ENCODE peak calls at places on chromosome 15, in nine cellular contexts. O is mammary epithelial cell, B is adipocyte, Z is psoas muscle, V is neuronal stem cell, I is SJSA1, N is adrenal gland, J is fibroblast of lung, T is GM06990. H is an unnamed sample.

GRCh38 chr15:74891469-74891868 is 1.6 kb downstream of the MPI start:
- DNase-seq in O (no peak), B (no peak), Z (no peak), V (no peak), I (no peak), N (peak; percentile 69), J (no peak), T (no peak), H (no peak)

GRCh38 chr15:42094512-42094963 is at the start of gene PLA2G4D:
- DNase-seq in O (peak; percentile 35), B (no peak), Z (no peak), V (no peak), I (no peak), N (no peak), J (no peak), T (no peak), H (no peak)

GRCh38 chr15:42457445-42458442 is 33.2 kb downstream of the ZNF106 start:
- DNase-seq in O (peak; percentile 48), B (peak; percentile 96), Z (peak; percentile 79), V (peak; percentile 80), I (peak; percentile 79), N (peak; percentile 79), J (peak; percentile 93), T (peak; percentile 34), H (no peak)

GRCh38 chr15:40510201-40510600 is 39.4 kb downstream of the CHST14 start:
- DNase-seq in O (no peak), B (no peak), Z (no peak), V (no peak), I (no peak), N (no peak), J (no peak), T (no peak), H (no peak)

GRCh38 chr15:85443593-85444328 is 63.4 kb downstream of the AKAP13 start:
- DNase-seq in O (peak; percentile 88), B (peak; percentile 39), Z (no peak), V (peak; percentile 42), I (no peak), N (no peak), J (peak; percentile 27), T (no peak), H (no peak)

GRCh38 chr15:32119694-32120330 is 89.5 kb downstream of the CHRNA7 start:
- DNase-seq in O (no peak), B (no peak), Z (no peak), V (no peak), I (no peak), N (no peak), J (no peak), T (no peak), H (peak; percentile 76)

GRCh38 chr15:83449250-83449671 is 2.1 kb downstream of the SH3GL3 start:
- DNase-seq in O (no peak), B (no peak), Z (no peak), V (no peak), I (no peak), N (no peak), J (no peak), T (no peak), H (no peak)

GRCh38 chr15:57496946-57497944 is 94.5 kb upstream of the MYZAP start:
- DNase-seq in O (no peak), B (no peak), Z (no peak), V (no peak), I (no peak), N (no peak), J (no peak), T (no peak), H (no peak)

GRCh38 chr15:76994971-76995945 is at the start of gene PSTPIP1:
- DNase-seq in O (peak; percentile 43), B (no peak), Z (no peak), V (no peak), I (no peak), N (no peak), J (no peak), T (peak; percentile 72), H (no peak)

GRCh38 chr15:44633603-44634002 is 29.9 kb downstream of the SPG11 start:
- DNase-seq in O (peak; percentile 59), B (peak; percentile 68), Z (no peak), V (no peak), I (no peak), N (peak; percentile 31), J (peak; percentile 73), T (no peak), H (no peak)

GRCh38 chr15:26294062-26294689 is 431.0 kb upstream of the ATP10A start:
- DNase-seq in O (no peak), B (no peak), Z (no peak), V (peak; percentile 9), I (no peak), N (no peak), J (no peak), T (no peak), H (peak; percentile 74)

GRCh38 chr15:29465816-29466215 is 196.2 kb upstream of the NSMCE3 start:
- DNase-seq in O (no peak), B (no peak), Z (no peak), V (no peak), I (no peak), N (no peak), J (no peak), T (no peak), H (no peak)

GRCh38 chr15:52527898-52528464 is 699 bp downstream of the MYO5A start:
- DNase-seq in O (peak; percentile 51), B (peak; percentile 57), Z (no peak), V (peak; percentile 38), I (no peak), N (peak; percentile 28), J (peak; percentile 28), T (no peak), H (peak; percentile 19)

GRCh38 chr15:35630985-35631384 is 85.0 kb upstream of the DPH6 start:
- DNase-seq in O (no peak), B (no peak), Z (no peak), V (no peak), I (no peak), N (no peak), J (no peak), T (no peak), H (no peak)

DNA sequence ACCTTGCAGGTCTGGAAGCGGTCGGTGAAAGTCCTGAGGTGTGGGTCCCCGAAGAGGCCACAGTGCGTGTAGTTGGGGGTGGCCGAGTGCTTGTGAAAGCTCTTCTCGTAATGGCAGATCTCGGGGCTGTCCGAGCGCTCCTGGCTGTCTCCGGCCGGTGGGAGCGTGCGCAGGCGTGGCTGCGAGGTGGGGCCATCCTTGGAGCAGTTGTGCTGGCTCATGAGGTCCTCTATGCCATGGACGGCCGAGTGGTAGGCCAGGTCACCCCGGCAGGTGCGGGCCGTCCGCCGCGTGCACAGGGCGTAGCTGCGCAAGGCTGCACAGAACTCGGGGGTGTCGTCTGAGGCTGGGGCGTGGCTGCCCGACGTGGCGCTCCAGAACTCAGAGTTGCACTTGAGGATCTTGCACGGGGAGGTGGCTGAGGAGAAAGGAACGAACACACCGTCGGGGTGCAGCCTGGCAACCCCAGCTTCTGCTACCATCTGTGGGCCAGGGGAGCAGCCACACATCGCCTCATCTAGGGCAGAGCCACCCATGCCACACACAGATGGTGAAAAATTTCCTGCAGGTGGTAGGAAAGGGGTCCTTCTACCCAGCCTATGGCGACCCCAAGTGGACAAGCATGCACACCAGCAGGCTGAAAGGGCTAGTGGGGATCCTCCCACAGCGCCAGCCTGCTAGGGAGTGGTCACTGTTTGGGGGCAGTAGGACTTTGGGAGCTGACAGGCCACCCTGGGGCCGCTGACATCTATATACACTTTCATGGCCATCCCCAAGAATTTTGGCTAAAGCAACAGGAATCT is 36.7 kb downstream of the RGMA start:
- DNase-seq in O (no peak), B (no peak), Z (no peak), V (no peak), I (no peak), N (no peak), J (no peak), T (no peak), H (peak; percentile 45)
- H3K36me3 ChIP-seq in O (no peaks in the 10 kb centered on the region), B (peaks cover 27% of the 10 kb centered on the region), Z (no peaks in the 10 kb centered on the region), V (peaks cover 91% of the 10 kb centered on the region), I (peaks cover 22% of the 10 kb centered on the region), N (no peaks in the 10 kb centered on the region), J (no peaks in the 10 kb centered on the region), T (no peaks in the 10 kb centered on the region), H (no peaks in the 10 kb centered on the region)

DNA sequence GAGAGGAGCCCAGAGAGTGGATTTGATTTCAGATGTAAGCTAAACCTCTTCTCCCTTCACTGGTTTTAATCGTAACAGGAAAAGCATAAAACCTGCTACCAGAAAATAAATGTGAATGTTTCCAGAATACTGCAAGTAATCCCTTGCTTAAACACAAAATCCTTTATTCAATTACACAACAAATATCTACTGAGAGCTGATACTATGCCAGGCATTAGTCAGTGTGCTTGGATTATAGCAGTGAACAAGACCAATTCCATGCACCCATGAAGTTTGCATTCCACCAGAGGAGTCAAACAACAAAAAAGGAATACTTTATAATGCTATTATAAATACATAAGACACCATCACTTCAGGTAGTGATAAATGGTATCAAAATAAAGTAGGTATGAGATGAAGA is 15.1 kb downstream of the AVEN start:
- DNase-seq in O (no peak), B (peak; percentile 74), Z (no peak), V (no peak), I (no peak), N (no peak), J (no peak), T (no peak), H (no peak)
- H3K4me3 ChIP-seq in O (no peak overlapping the region), B (no peak overlapping the region), Z (no peak overlapping the region), V (no peak overlapping the region), I (no peak overlapping the region), N (no peak overlapping the region), J (no peak overlapping the region), T (no peak overlapping the region), H (no peak overlapping the region)

DNA sequence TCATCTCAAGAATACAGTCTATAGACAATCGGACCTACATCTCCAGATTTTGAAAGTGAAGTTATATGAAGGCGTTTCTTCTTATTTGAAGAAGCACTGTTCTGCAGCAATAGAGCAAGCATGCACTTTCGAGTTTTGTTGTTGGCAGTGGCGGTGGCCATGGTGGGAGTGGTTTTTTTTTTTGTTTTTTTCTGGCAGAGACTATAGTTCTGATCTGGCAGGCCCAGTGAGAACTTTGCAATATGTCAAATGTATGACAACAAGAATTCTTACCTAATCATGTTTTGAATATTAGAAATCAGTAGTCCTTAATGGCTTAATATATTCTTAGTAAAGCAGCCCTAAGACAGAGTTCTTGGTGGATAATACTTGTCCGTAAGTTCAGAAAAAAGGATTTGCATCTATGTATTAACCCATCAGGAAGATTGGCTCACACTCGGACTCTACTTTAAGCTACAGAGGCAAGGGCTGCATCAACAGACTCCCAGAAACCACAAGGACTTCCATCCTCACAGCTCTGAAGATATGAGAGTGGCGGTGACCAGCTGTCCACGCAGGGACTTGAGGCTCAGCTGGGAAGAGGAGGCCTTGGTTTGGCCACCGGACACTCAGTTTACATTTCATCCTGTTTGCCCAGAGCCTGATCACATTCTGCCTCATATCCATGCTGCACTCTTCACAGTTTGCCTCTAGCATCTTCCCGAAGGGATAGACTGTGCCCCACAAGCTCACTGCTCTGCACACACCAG is 124.1 kb upstream of the THBS1 start:
- DNase-seq in O (no peak), B (no peak), Z (no peak), V (no peak), I (no peak), N (no peak), J (no peak), T (no peak), H (no peak)
- H3K36me3 ChIP-seq in O (no peaks in the 10 kb centered on the region), B (no peaks in the 10 kb centered on the region), Z (no peaks in the 10 kb centered on the region), V (no peaks in the 10 kb centered on the region), I (no peaks in the 10 kb centered on the region), N (no peaks in the 10 kb centered on the region), J (no peaks in the 10 kb centered on the region), T (no peaks in the 10 kb centered on the region), H (no peaks in the 10 kb centered on the region)

DNA sequence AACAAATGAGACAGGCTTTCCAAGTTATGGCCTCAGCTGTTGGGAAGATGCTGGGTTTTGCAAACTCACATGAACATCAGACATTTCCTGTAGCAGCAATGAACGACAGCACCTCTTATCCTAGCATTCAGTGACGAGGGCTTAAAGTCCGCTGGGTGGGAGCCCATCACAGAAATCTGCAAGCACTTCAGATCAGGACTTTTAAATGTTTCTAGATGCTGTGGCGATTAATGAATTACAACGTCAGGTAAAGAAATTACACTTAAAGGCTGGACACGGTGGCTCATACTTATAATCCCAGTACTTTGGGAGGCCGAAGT is 3.8 kb downstream of the AEN start:
- DNase-seq in O (no peak), B (no peak), Z (no peak), V (no peak), I (no peak), N (no peak), J (no peak), T (no peak), H (no peak)
- H3K4me3 ChIP-seq in O (no peak overlapping the region), B (peak overlapping the region; percentile 49), Z (no peak overlapping the region), V (no peak overlapping the region), I (no peak overlapping the region), N (no peak overlapping the region), J (peak overlapping the region; percentile 87), T (peak overlapping the region; percentile 70), H (no peak overlapping the region)